ENCODE peak calls at places on chromosome 4, in nine cellular contexts. S is cardiac fibroblast; Y is mucosa of descending colon; H is GM12865; X is astrocyte of the spinal cord; L is CD8-positive, alpha-beta memory T cell; W is uterus; Q is kidney epithelial cell; G is fibroblast of lung. J is an unnamed sample.

GRCh38 chr4:7384929-7385890 is 49.5 kb downstream of the PSAPL1 start:
- DNase-seq in W (peak), Q (no peak), G (no peak), L (no peak), Y (no peak), H (no peak), X (no peak), S (no peak), J (no peak)

GRCh38 chr4:71211748-71212147 is 127.1 kb upstream of the SLC4A4 start:
- DNase-seq in L (no peak), W (peak), X (no peak), G (peak), Q (no peak), Y (no peak), S (peak), H (no peak), J (no peak)

GRCh38 chr4:56049428-56050212 is 100.9 kb downstream of the CEP135 start:
- DNase-seq in Q (no peak), W (no peak), H (peak), X (peak), L (no peak), Y (peak), S (peak), G (peak), J (peak)

GRCh38 chr4:98260047-98260578 is 1.1 kb upstream of the RAP1GDS1 start:
- DNase-seq in X (no peak), S (no peak), W (peak), G (no peak), Q (no peak), L (no peak), Y (peak), H (peak), J (peak)

GRCh38 chr4:155371432-155372043 is 5.2 kb downstream of the MAP9 start:
- DNase-seq in L (peak), Y (no peak), S (peak), Q (no peak), G (peak), H (peak), W (no peak), X (peak), J (peak)

GRCh38 chr4:83112678-83113428 is 1.7 kb downstream of the PLAC8 start:
- DNase-seq in L (peak), Y (no peak), H (peak), X (peak), G (peak), Q (no peak), S (no peak), W (no peak), J (no peak)

GRCh38 chr4:186780291-186781031 is 56.8 kb upstream of the FAT1 start:
- DNase-seq in H (no peak), X (no peak), Y (no peak), L (no peak), W (no peak), S (no peak), G (no peak), Q (no peak), J (peak)

GRCh38 chr4:112098841-112099240 is 46.4 kb upstream of the FAM241A start:
- DNase-seq in G (no peak), H (no peak), S (no peak), X (no peak), Y (no peak), L (no peak), Q (no peak), W (no peak), J (no peak)

GRCh38 chr4:791866-792630 is 33.9 kb downstream of the CPLX1 start:
- DNase-seq in Q (no peak), Y (peak), W (peak), G (peak), S (no peak), H (peak), L (no peak), X (no peak), J (peak)

GRCh38 chr4:57053508-57053907 is 56.7 kb downstream of the IGFBP7 start:
- DNase-seq in W (no peak), H (no peak), L (no peak), G (peak), Y (no peak), X (peak), S (peak), Q (peak), J (peak)

GRCh38 chr4:22483551-22483981 is 32.3 kb downstream of the ADGRA3 start:
- DNase-seq in X (peak), L (no peak), S (peak), W (no peak), Q (no peak), Y (no peak), H (peak), G (peak), J (peak)

GRCh38 chr4:161320377-161320776 is 843.4 kb downstream of the FSTL5 start:
- DNase-seq in Q (no peak), G (peak), H (peak), W (no peak), S (peak), L (no peak), Y (no peak), X (no peak), J (peak)

GRCh38 chr4:43112139-43112538 is 219.6 kb downstream of the GRXCR1 start:
- DNase-seq in L (no peak), X (no peak), Q (no peak), H (no peak), G (no peak), W (no peak), Y (no peak), S (no peak), J (no peak)
- H3K4me3 ChIP-seq in L (no peak), X (no peak), Q (no peak), H (no peak), G (no peak), W (no peak), Y (no peak), S (no peak), J (no peak)

GRCh38 chr4:184165291-184165690 is 52.4 kb downstream of the ENPP6 start:
- DNase-seq in H (no peak), W (no peak), L (no peak), X (no peak), S (no peak), Y (no peak), Q (peak), G (peak), J (no peak)

GRCh38 chr4:184166736-184167135 is 50.9 kb downstream of the ENPP6 start:
- DNase-seq in X (no peak), Q (no peak), L (no peak), S (no peak), G (no peak), Y (no peak), H (no peak), W (no peak), J (no peak)

GRCh38 chr4:184168406-184169019 is 49.2 kb downstream of the ENPP6 start:
- DNase-seq in W (peak), S (peak), Q (peak), G (peak), X (peak), L (peak), H (peak), Y (peak), J (peak)

GRCh38 chr4:184169225-184169867 is 48.3 kb downstream of the ENPP6 start:
- DNase-seq in L (no peak), Q (no peak), H (no peak), Y (no peak), W (no peak), X (no peak), G (no peak), S (no peak), J (no peak)

GRCh38 chr4:184167576-184167975 is 50.1 kb downstream of the ENPP6 start:
- DNase-seq in H (peak), G (no peak), S (no peak), W (no peak), L (no peak), Q (no peak), X (no peak), Y (no peak), J (no peak)
- H3K4me3 ChIP-seq in H (no peak), G (no peak), S (no peak), W (no peak), L (no peak), Q (no peak), X (no peak), Y (no peak), J (no peak)

DNA sequence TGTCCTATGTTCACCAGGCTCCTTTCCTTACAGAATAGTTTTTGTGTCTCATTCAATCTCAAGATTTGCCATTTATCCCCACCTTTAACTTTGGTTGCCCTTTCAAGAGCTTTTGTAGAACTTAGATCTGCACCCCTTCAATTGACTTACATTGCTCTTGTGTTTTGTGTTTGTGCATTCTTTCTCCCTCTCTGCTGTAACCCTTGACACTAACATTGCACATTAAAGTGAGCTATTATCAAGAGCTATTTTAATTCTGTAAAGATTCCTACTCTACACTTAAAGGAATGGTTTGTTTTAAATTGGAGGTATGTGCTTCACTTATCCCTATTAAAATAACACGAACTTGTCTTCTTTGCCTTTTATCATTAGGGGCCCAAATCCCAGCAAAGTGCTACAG is 65.3 kb downstream of the CDS1 start:
- DNase-seq in L (no peak), W (no peak), Y (no peak), Q (no peak), H (no peak), X (no peak), G (no peak), S (no peak), J (no peak)
- H3K4me3 ChIP-seq in L (no peak), W (no peak), Y (no peak), Q (no peak), H (no peak), X (no peak), G (no peak), S (no peak), J (no peak)

DNA sequence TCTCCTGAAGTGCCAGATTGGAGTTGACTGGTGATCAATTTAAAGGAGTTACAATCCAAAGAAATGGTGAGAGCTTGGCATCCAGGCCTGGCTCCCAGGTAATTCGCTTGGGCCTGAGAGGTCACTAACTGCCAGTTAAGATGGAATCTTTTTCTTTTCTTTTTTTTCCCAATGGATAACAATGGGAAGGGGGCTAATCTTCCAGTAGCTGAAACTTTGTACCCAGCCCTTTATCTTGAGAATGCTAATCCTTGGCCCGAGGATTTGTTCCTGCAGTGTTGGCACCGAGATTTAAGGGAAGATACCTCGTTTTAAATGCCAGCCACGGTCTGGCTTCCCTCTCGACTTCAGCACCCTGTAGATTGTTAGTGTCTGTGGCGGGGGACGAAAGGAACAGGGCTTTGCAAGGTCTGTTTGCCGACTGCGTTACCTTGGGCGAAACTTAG is 13.4 kb upstream of the PITX2 start:
- DNase-seq in Q (no peak), G (no peak), W (no peak), S (no peak), L (no peak), Y (no peak), H (no peak), X (no peak), J (no peak)
- H3K4me3 ChIP-seq in Q (no peak), G (no peak), W (no peak), S (peak), L (no peak), Y (no peak), H (no peak), X (no peak), J (no peak)

DNA sequence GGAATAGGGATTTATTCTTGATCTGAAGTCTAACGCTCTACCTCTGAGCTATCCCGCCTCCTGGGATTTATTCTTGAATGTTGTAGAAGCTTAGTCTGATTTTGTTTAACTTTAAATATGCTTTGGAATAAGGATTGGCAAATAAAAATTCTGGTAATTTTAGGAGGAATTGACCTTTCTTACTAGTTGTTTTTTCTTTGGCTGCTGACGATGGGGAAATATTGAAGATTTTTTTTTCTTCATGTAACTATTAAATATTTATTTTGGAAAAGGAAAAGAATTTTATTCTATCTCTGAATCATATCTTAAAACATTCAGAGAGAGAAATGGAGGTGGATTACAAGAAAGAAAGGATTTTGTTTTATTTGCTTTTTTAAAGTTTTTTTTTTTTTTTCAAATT is 122.9 kb downstream of the PDLIM5 start:
- DNase-seq in H (no peak), W (no peak), Y (no peak), L (no peak), G (peak), Q (no peak), S (peak), X (no peak), J (no peak)
- H3K4me3 ChIP-seq in H (no peak), W (no peak), Y (no peak), L (no peak), G (no peak), Q (no peak), S (no peak), X (no peak), J (no peak)

DNA sequence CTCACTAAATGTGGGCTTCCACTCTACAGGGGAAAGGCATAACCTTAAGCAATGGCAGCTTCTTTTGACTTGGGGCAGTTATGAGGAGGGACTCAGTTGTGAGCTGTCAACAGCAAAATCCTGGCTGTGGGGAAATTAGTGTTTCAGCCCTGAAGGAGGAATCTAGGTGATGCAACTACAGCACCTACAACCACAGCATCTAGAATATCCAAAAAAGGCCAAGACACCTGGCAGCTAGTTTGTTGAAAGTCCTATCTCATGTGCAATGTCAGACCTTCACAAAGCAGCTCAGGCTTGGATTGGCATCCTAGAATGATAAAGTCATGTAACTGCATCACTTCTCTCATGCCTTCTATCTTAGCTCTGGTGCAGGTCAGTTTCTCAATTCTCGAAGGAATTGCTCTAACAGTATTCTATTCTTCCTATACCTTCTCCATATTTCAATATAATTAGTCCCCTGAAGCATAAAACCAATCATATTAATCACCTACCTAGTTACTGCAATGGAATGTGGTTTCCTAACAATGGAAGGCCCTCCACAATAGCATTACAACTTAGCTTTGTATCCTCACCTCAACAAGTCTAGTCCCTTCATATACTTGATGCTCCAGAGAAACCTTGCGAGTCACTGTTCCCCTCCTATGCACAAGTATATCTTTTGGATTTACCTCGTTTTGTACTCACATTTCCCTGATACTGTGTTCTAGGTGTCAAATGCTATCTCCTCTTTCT is 5.5 kb upstream of the ANTXR2 start:
- DNase-seq in S (no peak), G (no peak), Q (no peak), L (no peak), X (no peak), W (no peak), H (no peak), Y (no peak), J (peak)
- H3K4me3 ChIP-seq in S (no peak), G (no peak), Q (no peak), L (no peak), X (no peak), W (no peak), H (no peak), Y (no peak), J (no peak)

GRCh38 chr4:154349829-154350228 is 141.8 kb downstream of the DCHS2 start:
- DNase-seq in X (no peak), Y (no peak), Q (no peak), W (no peak), L (no peak), H (no peak), G (no peak), S (peak), J (peak)

DNA sequence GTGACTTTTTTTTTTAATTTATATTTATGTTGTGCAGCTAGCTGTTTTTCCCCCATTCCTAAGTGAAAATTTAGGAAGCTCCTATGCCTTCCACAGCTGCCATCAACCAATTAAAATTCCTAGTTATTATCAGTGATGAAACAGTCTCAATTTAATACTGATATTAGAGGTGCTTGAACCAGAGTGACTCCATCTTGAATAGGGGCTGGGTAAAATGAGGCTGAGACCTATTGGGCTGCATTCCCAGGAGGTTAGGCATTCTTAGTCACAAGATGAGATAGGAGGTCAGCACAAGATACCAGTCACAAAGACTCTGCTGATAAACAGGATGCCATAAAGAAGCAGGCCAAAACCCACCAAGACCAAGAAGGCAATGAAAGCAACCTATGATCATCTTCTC is 136.7 kb downstream of the DCHS2 start:
- DNase-seq in W (no peak), G (no peak), H (no peak), Y (no peak), X (no peak), L (no peak), S (no peak), Q (no peak), J (no peak)
- H3K4me3 ChIP-seq in W (no peak), G (no peak), H (no peak), Y (no peak), X (no peak), L (no peak), S (no peak), Q (no peak), J (no peak)

J was measured in epithelial cell of esophagus.